ENCODE peak calls at places on chromosomes 4 and X, in six cellular contexts. V, I, G, X, Y and K are unnamed samples.

GRCh38 chr4:182929296-182929695 is 12.1 kb upstream of the DCTD start:
- DNase-seq in I (peak), Y (no peak), V (no peak), G (no peak), X (no peak), K (no peak)

GRCh38 chrX:144006811-144007210 is 122.9 kb downstream of the UBE2NL start:
- DNase-seq in V (no peak), X (no peak), G (no peak), Y (no peak), I (no peak), K (no peak)

GRCh38 chr4:41880022-41880837 is 55.0 kb upstream of the TMEM33 start:
- DNase-seq in V (no peak), I (no peak), Y (no peak), G (no peak), X (peak), K (no peak)

GRCh38 chrX:85303544-85303943 is 59.8 kb downstream of the ZNF711 start:
- DNase-seq in Y (no peak), V (no peak), I (no peak), X (no peak), G (no peak), K (no peak)

GRCh38 chr4:160180206-160180605 is 1077.3 kb downstream of the RAPGEF2 start:
- DNase-seq in I (no peak), X (no peak), G (no peak), Y (peak), V (no peak), K (no peak)

GRCh38 chr4:185115827-185116232 is 27.2 kb upstream of the SLC25A4 start:
- DNase-seq in I (peak), G (no peak), V (peak), Y (no peak), X (peak), K (no peak)

GRCh38 chr4:152971053-152971452 is 34.9 kb downstream of the FHDC1 start:
- DNase-seq in X (no peak), G (no peak), Y (no peak), I (no peak), V (no peak), K (no peak)

GRCh38 chr4:16158504-16158852 is 67.8 kb downstream of the TAPT1 start:
- DNase-seq in I (no peak), Y (no peak), G (no peak), X (no peak), V (no peak), K (no peak)

GRCh38 chr4:102449751-102450352 is 51.3 kb upstream of the NFKB1 start:
- DNase-seq in G (peak), Y (peak), V (peak), I (peak), X (no peak), K (peak)

GRCh38 chr4:165945991-165946390 is 73.0 kb downstream of the TLL1 start:
- DNase-seq in I (no peak), V (no peak), G (no peak), X (no peak), Y (no peak), K (no peak)

GRCh38 chr4:183873389-183874185 is 31.5 kb upstream of the STOX2 start:
- DNase-seq in X (no peak), G (no peak), V (no peak), Y (no peak), I (no peak), K (no peak)

GRCh38 chrX:54978448-54978847 is 15.5 kb downstream of the PFKFB1 start:
- DNase-seq in V (no peak), Y (no peak), G (no peak), I (peak), X (no peak), K (no peak)

GRCh38 chr4:186839122-186840037 is 115.7 kb upstream of the FAT1 start:
- DNase-seq in X (no peak), I (no peak), V (peak), Y (no peak), G (no peak), K (no peak)
- TF ChIP-seq ZNF274 in X (no peak), I (no peak), V (no peak), Y (no peak), G (no peak), K (no peak)

DNA sequence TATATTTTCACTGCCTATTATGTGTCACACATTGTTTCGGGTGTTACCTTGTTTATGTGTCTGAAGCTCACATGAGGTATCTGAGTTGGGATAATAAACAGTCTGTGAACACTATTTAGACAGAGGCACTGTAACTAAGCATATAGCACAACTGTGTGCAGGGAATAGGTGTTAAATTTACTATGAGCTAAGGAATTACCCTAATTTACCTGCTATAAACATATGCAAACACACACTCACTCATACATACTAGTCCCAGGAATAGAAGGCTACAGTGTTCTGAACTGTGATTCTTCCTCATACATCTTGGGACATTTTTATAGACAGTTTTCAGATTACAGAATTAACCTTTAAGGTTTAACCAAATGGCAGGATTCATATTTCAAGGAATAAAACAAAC is 127.6 kb upstream of the SPANXN4 start:
- DNase-seq in V (no peak), I (no peak), Y (no peak), X (no peak), G (no peak), K (no peak)
- H3K9ac ChIP-seq in V (no peak), I (no peak), Y (no peak), X (no peak), G (no peak), K (no peak)

GRCh38 chr4:142341286-142341685 is 504.8 kb downstream of the INPP4B start:
- DNase-seq in G (no peak), X (no peak), V (no peak), I (no peak), Y (no peak), K (no peak)

GRCh38 chr4:142350886-142351285 is 495.2 kb downstream of the INPP4B start:
- DNase-seq in V (no peak), I (no peak), X (no peak), G (no peak), Y (no peak), K (no peak)

GRCh38 chr4:142347241-142347640 is 498.9 kb downstream of the INPP4B start:
- DNase-seq in V (no peak), I (no peak), X (no peak), G (no peak), Y (no peak), K (no peak)

GRCh38 chr4:142348489-142349076 is 497.5 kb downstream of the INPP4B start:
- DNase-seq in X (no peak), G (no peak), V (no peak), I (no peak), Y (no peak), K (no peak)

DNA sequence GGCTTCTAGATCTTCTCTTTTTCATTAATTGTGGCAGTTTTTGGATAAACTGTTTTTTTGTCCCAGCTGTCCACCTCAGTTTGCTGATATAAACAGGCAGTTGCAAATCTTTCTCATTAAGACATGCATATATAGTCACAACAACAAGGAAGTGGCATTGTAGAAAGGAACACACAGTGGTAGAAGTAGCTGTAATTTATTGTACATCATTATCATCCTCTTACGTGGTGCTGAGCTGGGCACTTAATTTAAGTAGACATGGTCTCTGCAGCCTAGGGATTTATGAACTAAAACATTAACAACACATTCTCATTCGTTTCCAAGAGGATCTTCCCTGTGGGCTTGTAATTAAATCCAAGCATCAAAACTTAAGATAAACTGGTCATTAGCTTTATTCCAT is 500.2 kb downstream of the INPP4B start:
- DNase-seq in G (no peak), Y (no peak), V (no peak), I (no peak), X (no peak), K (no peak)
- TF ChIP-seq ZNF274 in G (no peak), Y (no peak), V (no peak), I (no peak), X (no peak), K (no peak)

GRCh38 chr4:7051144-7051495 is 7.9 kb downstream of the TADA2B start:
- DNase-seq in G (no peak), V (no peak), Y (no peak), X (no peak), I (no peak), K (no peak)
- H3K9ac ChIP-seq in G (no peak), V (no peak), Y (no peak), X (no peak), I (no peak), K (no peak)

GRCh38 chr4:157045507-157046127 is 30.3 kb upstream of the GLRB start:
- DNase-seq in G (no peak), Y (peak), X (no peak), V (no peak), I (peak), K (no peak)
- TF ChIP-seq ZNF274 in G (no peak), Y (no peak), X (no peak), V (no peak), I (no peak), K (no peak)